ENCODE peak calls at places on chromosomes 13 and 19, in six cellular contexts. S is T-helper 9 cell, H is frontal cortex, D is cortex of kidney, C is fibroblast of the aortic adventitia, L is psoas muscle. Z is an unnamed sample.

GRCh38 chr19:3054972-3055740 is 7.1 kb downstream of the TLE5 start:
- DNase-seq in L (no peak), C (no peak), H (no peak), D (no peak), S (no peak), Z (no peak)

GRCh38 chr13:109610517-109610916 is 175.9 kb downstream of the IRS2 start:
- DNase-seq in C (no peak), L (peak), H (no peak), D (no peak), S (peak), Z (no peak)

GRCh38 chr13:51768378-51768921 is 35.5 kb downstream of the DHRS12 start:
- DNase-seq in D (no peak), L (no peak), S (no peak), H (no peak), C (no peak), Z (no peak)

GRCh38 chr19:50679177-50680125 is 30.2 kb downstream of the C19orf81 start:
- DNase-seq in S (peak), C (peak), L (peak), H (peak), D (no peak), Z (peak)

GRCh38 chr13:36096411-36097184 is 34.6 kb downstream of the DCLK1 start:
- DNase-seq in H (no peak), D (no peak), L (no peak), S (no peak), C (peak), Z (no peak)

GRCh38 chr19:53131085-53131484 is 1.6 kb downstream of the ZNF415 start:
- DNase-seq in D (no peak), C (no peak), H (no peak), S (no peak), L (no peak), Z (no peak)

GRCh38 chr19:29952127-29952526 is 10.1 kb downstream of the URI1 start:
- DNase-seq in H (no peak), S (no peak), D (no peak), C (peak), L (no peak), Z (no peak)

GRCh38 chr13:43269037-43269476 is 245.7 kb downstream of the DNAJC15 start:
- DNase-seq in S (no peak), H (no peak), L (no peak), D (no peak), C (peak), Z (no peak)

GRCh38 chr19:50040967-50041366 is 15.2 kb downstream of the ZNF473 start:
- DNase-seq in H (no peak), C (no peak), S (no peak), D (no peak), L (no peak), Z (no peak)